ENCODE peak calls at places on chromosomes 16 and 17, in four cellular contexts. One of them, this sample, is unnamed.

GRCh38 chr17:71902931-71903506 is 217.8 kb upstream of the SOX9 start:
- DNase-seq in HCT116: no peak
- DNase-seq in SK-N-SH: no peak
- DNase-seq in GM12878: no peak
- DNase-seq in this sample: no peak

GRCh38 chr17:11551442-11551841 is 46.8 kb upstream of the DNAH9 start:
- DNase-seq in HCT116: no peak
- DNase-seq in SK-N-SH: no peak
- DNase-seq in GM12878: no peak
- DNase-seq in this sample: no peak

GRCh38 chr17:32503251-32504165 is 16.7 kb downstream of the CDK5R1 start:
- DNase-seq in HCT116: no peak
- DNase-seq in GM12878: peak; percentile 98
- DNase-seq in SK-N-SH: no peak
- DNase-seq in this sample: no peak

GRCh38 chr16:85103096-85104079 is 8.9 kb downstream of the CIBAR2 start:
- DNase-seq in GM12878: no peak
- DNase-seq in HCT116: no peak
- DNase-seq in SK-N-SH: no peak
- DNase-seq in this sample: no peak

GRCh38 chr17:4972752-4973151 is 5.1 kb upstream of the SPAG7 start:
- DNase-seq in HCT116: no peak
- DNase-seq in SK-N-SH: no peak
- DNase-seq in GM12878: no peak
- DNase-seq in this sample: no peak

GRCh38 chr16:1309888-1310831 is 724 bp downstream of the UBE2I start:
- DNase-seq in SK-N-SH: peak; percentile 67
- DNase-seq in HCT116: no peak
- DNase-seq in GM12878: no peak
- DNase-seq in this sample: no peak

GRCh38 chr16:55668337-55669281 is 12.8 kb downstream of the SLC6A2 start:
- DNase-seq in HCT116: no peak
- DNase-seq in SK-N-SH: no peak
- DNase-seq in GM12878: no peak
- DNase-seq in this sample: peak; percentile 33

GRCh38 chr17:45307290-45308015 is 9.4 kb downstream of the MAP3K14 start:
- DNase-seq in SK-N-SH: no peak
- DNase-seq in HCT116: no peak
- DNase-seq in GM12878: peak; percentile 90
- DNase-seq in this sample: no peak

GRCh38 chr16:29745126-29745852 is 501 bp downstream of the C16orf54 start:
- DNase-seq in SK-N-SH: no peak
- DNase-seq in HCT116: no peak
- DNase-seq in GM12878: no peak
- DNase-seq in this sample: no peak

GRCh38 chr17:45430738-45431530 is 1.7 kb downstream of the ARHGAP27 start:
- DNase-seq in GM12878: no peak
- DNase-seq in HCT116: no peak
- DNase-seq in SK-N-SH: no peak
- DNase-seq in this sample: no peak

GRCh38 chr16:19382887-19383816 is 34.5 kb upstream of the TMC5 start:
- DNase-seq in GM12878: no peak
- DNase-seq in HCT116: no peak
- DNase-seq in SK-N-SH: peak; percentile 78
- DNase-seq in this sample: no peak

DNA sequence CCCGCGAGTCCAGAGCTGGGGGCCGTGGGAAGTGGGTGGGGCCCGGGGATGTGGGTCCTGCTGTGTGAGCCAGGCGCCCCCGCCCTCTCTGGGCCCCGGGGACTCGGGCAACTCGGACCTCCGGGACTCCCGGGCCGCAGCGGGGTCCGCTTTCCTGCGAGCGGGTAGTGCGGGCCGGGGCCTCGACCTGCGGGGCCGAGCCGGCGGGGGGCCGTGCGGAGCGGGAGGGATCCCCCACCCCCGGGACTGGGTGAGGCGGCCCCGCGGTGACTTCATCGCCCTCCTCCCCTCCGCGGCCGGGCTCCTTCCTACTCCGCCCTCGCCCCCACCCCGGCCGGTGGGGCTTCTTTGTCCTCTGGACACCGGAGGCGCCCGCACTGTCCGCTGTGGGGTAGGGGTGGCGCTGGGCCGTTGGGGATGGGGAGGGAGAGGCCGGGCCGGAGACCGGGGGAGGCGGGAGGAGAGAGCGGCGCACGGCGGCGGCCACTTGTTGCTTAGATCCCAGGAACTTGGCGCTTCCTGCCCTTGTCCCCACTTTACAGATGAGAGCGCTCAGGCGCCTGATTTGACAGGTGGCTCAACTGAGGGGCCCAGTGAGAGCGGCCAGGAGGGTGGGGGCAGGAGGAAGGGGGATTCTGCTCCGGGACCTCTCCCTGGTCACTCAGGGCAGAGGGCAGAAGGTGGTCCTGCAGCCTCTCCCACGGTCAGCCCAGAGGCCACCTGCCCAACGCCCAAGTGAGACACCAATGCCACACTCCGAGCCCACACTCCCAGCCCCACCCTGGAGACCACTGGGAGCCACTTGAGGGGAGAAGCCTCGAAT is 884 bp downstream of the CMTM3 start:
- DNase-seq in HCT116: no peak
- DNase-seq in GM12878: no peak
- DNase-seq in SK-N-SH: peak; percentile 80
- DNase-seq in this sample: peak; percentile 30
- TF ChIP-seq ZBTB33 in HCT116: no peak
- TF ChIP-seq ZBTB33 in GM12878: no peak
- TF ChIP-seq ZBTB33 in SK-N-SH: no peak
- TF ChIP-seq ZBTB33 in this sample: no peak

GRCh38 chr16:89246903-89247733 is 29.6 kb downstream of the ZNF778 start:
- DNase-seq in SK-N-SH: peak; percentile 100
- DNase-seq in GM12878: peak; percentile 11
- DNase-seq in HCT116: peak; percentile 68
- DNase-seq in this sample: peak; percentile 85
- TF ChIP-seq ZBTB33 in SK-N-SH: no peak
- TF ChIP-seq ZBTB33 in GM12878: no peak
- TF ChIP-seq ZBTB33 in HCT116: no peak
- TF ChIP-seq ZBTB33 in this sample: no peak

GRCh38 chr17:77502626-77503292 is 362.0 kb downstream of the SEC14L1 start:
- DNase-seq in SK-N-SH: peak; percentile 44
- DNase-seq in HCT116: no peak
- DNase-seq in GM12878: no peak
- DNase-seq in this sample: no peak

GRCh38 chr17:77503293-77503655 is 362.5 kb downstream of the SEC14L1 start:
- DNase-seq in SK-N-SH: peak; percentile 41
- DNase-seq in GM12878: no peak
- DNase-seq in HCT116: no peak
- DNase-seq in this sample: no peak

GRCh38 chr17:77501101-77501566 is 360.4 kb downstream of the SEC14L1 start:
- DNase-seq in SK-N-SH: peak; percentile 75
- DNase-seq in HCT116: no peak
- DNase-seq in GM12878: no peak
- DNase-seq in this sample: peak; percentile 43

GRCh38 chr17:77503916-77504651 is 363.3 kb downstream of the SEC14L1 start:
- DNase-seq in GM12878: no peak
- DNase-seq in HCT116: no peak
- DNase-seq in SK-N-SH: peak; percentile 59
- DNase-seq in this sample: no peak

GRCh38 chr17:77501751-77502625 is 361.2 kb downstream of the SEC14L1 start:
- DNase-seq in GM12878: no peak
- DNase-seq in SK-N-SH: peak; percentile 27
- DNase-seq in HCT116: no peak
- DNase-seq in this sample: no peak
- TF ChIP-seq ZBTB33 in GM12878: no peak
- TF ChIP-seq ZBTB33 in SK-N-SH: no peak
- TF ChIP-seq ZBTB33 in HCT116: no peak
- TF ChIP-seq ZBTB33 in this sample: no peak

DNA sequence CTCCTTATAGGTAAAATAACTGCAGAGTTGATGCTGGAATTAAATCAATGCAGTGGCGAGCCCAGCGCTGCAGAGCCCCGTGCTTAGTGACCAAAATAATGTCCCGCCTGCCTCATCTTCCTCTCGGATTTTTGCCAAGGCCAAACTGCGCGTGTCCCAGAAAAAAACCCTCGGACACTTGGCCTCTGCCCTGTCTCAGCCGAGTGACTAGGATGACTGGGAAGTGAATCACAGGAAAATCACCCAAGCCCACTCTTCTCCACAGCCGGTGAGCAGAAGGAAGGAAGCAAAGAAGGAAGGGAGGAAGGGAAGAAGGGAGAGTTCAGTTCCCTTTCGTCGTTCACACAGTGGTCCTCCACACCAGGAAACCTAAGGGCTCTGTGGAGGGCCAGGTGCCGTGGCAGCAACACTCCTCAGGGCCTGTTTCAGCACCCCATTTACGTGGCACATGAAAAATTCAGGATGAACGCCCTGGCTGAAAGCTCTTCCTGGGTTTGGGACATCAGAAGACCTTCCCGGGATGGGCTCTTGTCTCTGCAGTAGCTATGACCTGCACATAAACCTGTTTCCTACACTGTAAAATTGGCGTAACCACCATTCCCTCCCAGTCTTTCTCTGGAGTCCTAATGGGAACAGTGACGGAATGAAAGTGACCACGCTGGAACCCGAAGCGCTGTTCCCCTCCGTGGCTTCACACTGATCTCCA is 25.4 kb upstream of the HOXB13 start:
- DNase-seq in HCT116: no peak
- DNase-seq in GM12878: no peak
- DNase-seq in SK-N-SH: no peak
- DNase-seq in this sample: no peak
- TF ChIP-seq ZBTB33 in HCT116: no peak
- TF ChIP-seq ZBTB33 in GM12878: no peak
- TF ChIP-seq ZBTB33 in SK-N-SH: no peak
- TF ChIP-seq ZBTB33 in this sample: no peak

GRCh38 chr17:42522798-42523278 is 13.2 kb upstream of the NAGLU start:
- DNase-seq in HCT116: no peak
- DNase-seq in SK-N-SH: no peak
- DNase-seq in GM12878: no peak
- DNase-seq in this sample: no peak
- TF ChIP-seq ZBTB33 in HCT116: no peak
- TF ChIP-seq ZBTB33 in SK-N-SH: no peak
- TF ChIP-seq ZBTB33 in GM12878: no peak
- TF ChIP-seq ZBTB33 in this sample: no peak

DNA sequence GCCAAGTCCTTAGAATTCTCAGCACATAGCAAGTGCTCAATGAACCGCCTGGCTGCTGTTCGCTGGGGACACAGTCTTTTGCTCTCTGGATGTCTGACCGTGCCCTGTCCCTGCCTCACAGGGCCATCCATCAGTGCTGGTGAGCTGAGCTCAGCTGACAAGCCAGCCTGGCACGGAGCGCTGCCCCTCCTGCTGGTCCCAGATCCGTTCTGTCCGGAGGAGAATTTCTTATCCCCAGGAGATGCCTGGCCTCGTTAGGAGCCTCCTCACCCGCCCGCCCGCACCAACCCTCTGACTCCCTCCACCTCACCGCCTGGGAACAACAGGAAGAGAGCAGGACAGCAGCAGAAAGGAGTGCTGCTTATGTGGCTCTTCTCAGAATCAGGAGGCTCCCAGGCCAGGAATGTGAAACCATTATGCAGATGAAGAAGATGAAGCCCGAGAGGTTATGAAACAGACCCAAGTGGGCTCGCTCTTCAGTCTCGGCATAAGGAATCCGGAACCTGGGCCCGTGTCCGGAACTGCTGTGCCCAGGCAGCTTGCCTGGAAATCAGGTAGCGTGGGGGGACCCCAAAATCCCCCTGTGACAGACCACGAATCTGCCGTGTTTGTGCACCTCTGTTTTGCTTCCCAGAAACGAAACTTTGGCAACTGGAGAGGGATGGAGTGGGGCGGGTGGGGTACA is 28.8 kb upstream of the RMI2 start:
- DNase-seq in SK-N-SH: no peak
- DNase-seq in HCT116: no peak
- DNase-seq in GM12878: no peak
- DNase-seq in this sample: no peak
- TF ChIP-seq ZBTB33 in SK-N-SH: no peak
- TF ChIP-seq ZBTB33 in HCT116: no peak
- TF ChIP-seq ZBTB33 in GM12878: no peak
- TF ChIP-seq ZBTB33 in this sample: no peak

GRCh38 chr16:89507219-89507833 is 877 bp upstream of the SPG7 start:
- DNase-seq in SK-N-SH: no peak
- DNase-seq in HCT116: no peak
- DNase-seq in GM12878: no peak
- DNase-seq in this sample: no peak

GRCh38 chr16:89507834-89508590 is at the start of gene SPG7:
- DNase-seq in GM12878: peak; percentile 51
- DNase-seq in HCT116: peak; percentile 66
- DNase-seq in SK-N-SH: peak; percentile 99
- DNase-seq in this sample: peak; percentile 75

GRCh38 chr16:89505204-89506112 is 2.7 kb upstream of the SPG7 start:
- DNase-seq in SK-N-SH: no peak
- DNase-seq in GM12878: peak; percentile 88
- DNase-seq in HCT116: peak; percentile 95
- DNase-seq in this sample: peak; percentile 99

GRCh38 chr16:89506113-89506504 is 2.1 kb upstream of the SPG7 start:
- DNase-seq in SK-N-SH: no peak
- DNase-seq in GM12878: no peak
- DNase-seq in HCT116: no peak
- DNase-seq in this sample: no peak

GRCh38 chr16:89506791-89507191 is 1.4 kb upstream of the SPG7 start:
- DNase-seq in GM12878: no peak
- DNase-seq in HCT116: no peak
- DNase-seq in SK-N-SH: no peak
- DNase-seq in this sample: no peak
- TF ChIP-seq ZBTB33 in GM12878: no peak
- TF ChIP-seq ZBTB33 in HCT116: no peak
- TF ChIP-seq ZBTB33 in SK-N-SH: no peak
- TF ChIP-seq ZBTB33 in this sample: no peak